ENCODE peak calls at places on chromosomes 16 and 17, in seven cellular contexts. P, U, I, R, B, T and S are unnamed samples.

GRCh38 chr16:75113046-75113491 is 3.5 kb downstream of the LDHD start:
- DNase-seq in U (no peak), T (no peak), I (no peak), R (no peak), P (no peak), B (no peak), S (peak; percentile 43)

GRCh38 chr17:39239640-39240314 is 14.0 kb upstream of the STAC2 start:
- DNase-seq in B (no peak), R (peak; percentile 77), I (peak; percentile 35), U (peak; percentile 78), T (no peak), P (peak; percentile 45), S (peak; percentile 49)

GRCh38 chr16:87580855-87581261 is 21.4 kb upstream of the JPH3 start:
- DNase-seq in R (no peak), T (no peak), P (no peak), U (peak; percentile 15), I (peak; percentile 95), B (no peak), S (peak; percentile 81)

GRCh38 chr16:56289862-56290261 is 98.6 kb downstream of the GNAO1 start:
- DNase-seq in T (no peak), U (no peak), P (peak; percentile 82), R (no peak), I (no peak), B (no peak), S (no peak)

GRCh38 chr17:3773511-3773910 is 27.5 kb downstream of the ITGAE start:
- DNase-seq in B (no peak), R (no peak), U (no peak), I (peak; percentile 65), T (no peak), P (no peak), S (no peak)

GRCh38 chr16:31465788-31466370 is 6.1 kb upstream of the TGFB1I1 start:
- DNase-seq in T (no peak), U (no peak), P (no peak), B (no peak), R (no peak), I (no peak), S (no peak)

GRCh38 chr16:75593308-75593707 is 27.1 kb downstream of the GABARAPL2 start:
- DNase-seq in R (no peak), I (no peak), B (no peak), P (no peak), U (no peak), T (no peak), S (no peak)

GRCh38 chr17:72970794-72971512 is 121.5 kb downstream of the SLC39A11 start:
- DNase-seq in T (no peak), B (no peak), R (no peak), I (peak; percentile 51), P (no peak), U (no peak), S (no peak)

GRCh38 chr17:40122466-40122943 is 734 bp downstream of the MSL1 start:
- DNase-seq in I (peak; percentile 64), R (peak; percentile 28), U (peak; percentile 46), P (peak; percentile 62), T (peak; percentile 5), B (no peak), S (peak; percentile 49)

GRCh38 chr17:28760987-28761562 is 17.3 kb downstream of the TRAF4 start:
- DNase-seq in P (peak; percentile 80), B (peak; percentile 39), I (no peak), R (no peak), T (no peak), U (no peak), S (no peak)

GRCh38 chr17:4555863-4556646 is 871 bp upstream of the MYBBP1A start:
- DNase-seq in B (no peak), I (no peak), T (peak; percentile 44), U (no peak), R (no peak), P (no peak), S (no peak)

GRCh38 chr17:36937961-36938565 is 788 bp downstream of the LHX1 start:
- DNase-seq in B (no peak), U (peak; percentile 51), P (no peak), T (peak; percentile 30), R (no peak), I (peak; percentile 64), S (no peak)

GRCh38 chr17:14355556-14355955 is 54.7 kb downstream of the HS3ST3B1 start:
- DNase-seq in R (no peak), T (no peak), B (no peak), I (peak; percentile 25), U (no peak), P (no peak), S (no peak)

GRCh38 chr16:84950906-84951305 is 60.4 kb downstream of the ZDHHC7 start:
- DNase-seq in T (no peak), P (peak; percentile 49), B (no peak), I (peak; percentile 47), U (peak; percentile 66), R (peak; percentile 53), S (peak; percentile 9)

GRCh38 chr17:55324296-55324978 is 59.7 kb downstream of the HLF start:
- DNase-seq in R (peak; percentile 33), P (peak; percentile 15), U (no peak), T (no peak), I (no peak), B (no peak), S (no peak)

GRCh38 chr16:946048-946395 is 24.8 kb downstream of the LMF1 start:
- DNase-seq in U (no peak), P (no peak), R (no peak), T (no peak), B (no peak), I (peak; percentile 16), S (no peak)

GRCh38 chr17:2064980-2065785 is 10.3 kb downstream of the HIC1 start:
- DNase-seq in B (peak; percentile 23), P (peak; percentile 58), R (peak; percentile 84), I (peak; percentile 83), U (peak; percentile 80), T (no peak), S (peak; percentile 53)

GRCh38 chr17:65531508-65532431 is 29.7 kb downstream of the AXIN2 start:
- DNase-seq in U (no peak), P (no peak), B (no peak), R (no peak), I (no peak), T (no peak), S (peak; percentile 60)

GRCh38 chr16:180101-180920 is at the start of gene HBQ1:
- DNase-seq in I (peak; percentile 46), T (no peak), P (peak; percentile 61), U (peak; percentile 53), B (peak; percentile 37), R (peak; percentile 38), S (no peak)

GRCh38 chr16:83365166-83365565 is 442.6 kb upstream of the HSBP1 start:
- DNase-seq in T (no peak), P (no peak), B (no peak), U (no peak), R (no peak), I (peak; percentile 37), S (no peak)

GRCh38 chr16:14335297-14335696 is 264.2 kb downstream of the MRTFB start:
- DNase-seq in U (no peak), P (no peak), B (no peak), R (no peak), I (no peak), T (no peak), S (peak; percentile 42)